ENCODE peak calls at places on chromosomes 2 and 18, in six cellular contexts. L is psoas muscle; N is suprapubic skin; T is mesendoderm; I is tibial artery; Y is CD8-positive, alpha-beta T cell. F is an unnamed sample. For H3K36me3 and H3K27me3, the result is how much of the 10 kb centered on the place peaks cover.

GRCh38 chr18:39191058-39191457 is 1625.5 kb upstream of the CELF4 start:
- DNase-seq in L (no peak), N (no peak), T (no peak), I (no peak), Y (no peak), F (no peak)

GRCh38 chr18:13370995-13371625 is 152.6 kb downstream of the LDLRAD4 start:
- DNase-seq in L (no peak), N (no peak), T (no peak), I (no peak), Y (no peak), F (no peak)

GRCh38 chr2:84302513-84303412 is 156.3 kb downstream of the SUCLG1 start:
- DNase-seq in L (no peak), N (no peak), T (peak), I (no peak), Y (no peak), F (no peak)

GRCh38 chr2:96631804-96632435 is 6.2 kb downstream of the KANSL3 start:
- DNase-seq in L (no peak), N (no peak), T (no peak), I (no peak), Y (no peak), F (peak)

GRCh38 chr18:59141294-59142068 is 1.8 kb downstream of the SEC11C start:
- DNase-seq in L (no peak), N (no peak), T (no peak), I (no peak), Y (no peak), F (no peak)

GRCh38 chr18:37253424-37254255 is 312.0 kb downstream of the CELF4 start:
- DNase-seq in L (no peak), N (no peak), T (peak), I (no peak), Y (no peak), F (no peak)

GRCh38 chr2:146850746-146851145 is 994.1 kb upstream of the ACVR2A start:
- DNase-seq in L (no peak), N (no peak), T (peak), I (no peak), Y (no peak), F (no peak)

GRCh38 chr2:227411320-227411989 is 23.7 kb upstream of the SCYGR1 start:
- DNase-seq in L (no peak), N (no peak), T (no peak), I (no peak), Y (peak), F (no peak)

GRCh38 chr2:187138240-187138639 is 289.3 kb upstream of the ZSWIM2 start:
- DNase-seq in L (peak), N (no peak), T (peak), I (no peak), Y (no peak), F (peak)

GRCh38 chr2:53512071-53512841 is 255.3 kb upstream of the CHAC2 start:
- DNase-seq in L (no peak), N (no peak), T (no peak), I (no peak), Y (no peak), F (peak)

GRCh38 chr2:9407363-9407811 is 15.9 kb downstream of the ITGB1BP1 start:
- DNase-seq in L (no peak), N (no peak), T (no peak), I (no peak), Y (no peak), F (no peak)

GRCh38 chr2:207503234-207503633 is 26.5 kb upstream of the CREB1 start:
- DNase-seq in L (no peak), N (no peak), T (no peak), I (no peak), Y (no peak), F (peak)

GRCh38 chr18:55384551-55385275 is 203.3 kb downstream of the TCF4 start:
- DNase-seq in L (no peak), N (no peak), T (peak), I (no peak), Y (no peak), F (no peak)

GRCh38 chr2:241009601-241010530 is 11.4 kb downstream of the SNED1 start:
- DNase-seq in L (peak), N (peak), T (peak), I (peak), Y (peak), F (peak)

GRCh38 chr2:197941715-197942114 is 137.3 kb downstream of the PLCL1 start:
- DNase-seq in L (no peak), N (no peak), T (no peak), I (no peak), Y (no peak), F (no peak)

GRCh38 chr2:144379891-144380311 is 140.0 kb downstream of the ZEB2 start:
- DNase-seq in L (no peak), N (no peak), T (no peak), I (no peak), Y (no peak), F (no peak)

GRCh38 chr2:62204998-62205496 is 9.1 kb downstream of the B3GNT2 start:
- DNase-seq in L (no peak), N (no peak), T (no peak), I (peak), Y (no peak), F (no peak)

GRCh38 chr2:12107849-12108420 is 361.5 kb downstream of the LPIN1 start:
- DNase-seq in L (no peak), N (no peak), T (no peak), I (no peak), Y (no peak), F (peak)

GRCh38 chr2:120053891-120054290 is 41.0 kb downstream of the EPB41L5 start:
- DNase-seq in L (no peak), N (no peak), T (no peak), I (no peak), Y (no peak), F (no peak)

GRCh38 chr2:220446106-220446712 is 818.8 kb downstream of the SLC4A3 start:
- DNase-seq in L (no peak), N (no peak), T (peak), I (no peak), Y (no peak), F (no peak)

GRCh38 chr2:82819936-82820335 is 1639.1 kb downstream of the SUCLG1 start:
- DNase-seq in L (no peak), N (no peak), T (no peak), I (no peak), Y (no peak), F (no peak)

GRCh38 chr2:109129356-109129920 is 433 bp downstream of the SH3RF3 start:
- DNase-seq in L (peak), N (no peak), T (peak), I (no peak), Y (no peak), F (peak)

GRCh38 chr2:41932241-41933034 is 115.4 kb upstream of the PKDCC start:
- DNase-seq in L (peak), N (peak), T (no peak), I (peak), Y (no peak), F (peak)

GRCh38 chr2:121335294-121336290 is 50.6 kb upstream of the TFCP2L1 start:
- DNase-seq in L (no peak), N (peak), T (peak), I (peak), Y (no peak), F (no peak)

DNA sequence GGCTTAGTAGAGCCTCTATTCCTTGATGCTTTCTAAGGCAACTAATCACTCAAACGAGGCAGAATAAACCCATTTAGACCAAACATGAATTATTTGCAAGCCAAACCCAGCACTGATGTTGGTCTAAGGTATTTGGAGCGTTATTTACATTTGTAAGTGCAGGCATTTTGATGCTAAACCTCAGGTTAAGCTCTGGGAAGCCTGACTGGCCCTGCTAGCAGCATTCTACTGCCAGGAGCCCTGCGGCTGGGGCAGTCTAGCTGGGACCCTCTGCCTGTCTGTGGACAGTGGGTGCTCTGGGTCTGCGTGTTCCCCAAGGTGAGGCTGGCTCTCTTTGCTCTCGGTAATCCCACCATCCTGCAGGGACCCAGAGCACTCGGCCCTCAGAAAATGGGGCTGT is 173.2 kb upstream of the HS6ST1 start:
- DNase-seq in L (no peak), N (peak), T (no peak), I (no peak), Y (no peak), F (no peak)
- H3K4me3 ChIP-seq in L (no peak), N (no peak), T (no peak), I (no peak), Y (no peak), F (no peak)

DNA sequence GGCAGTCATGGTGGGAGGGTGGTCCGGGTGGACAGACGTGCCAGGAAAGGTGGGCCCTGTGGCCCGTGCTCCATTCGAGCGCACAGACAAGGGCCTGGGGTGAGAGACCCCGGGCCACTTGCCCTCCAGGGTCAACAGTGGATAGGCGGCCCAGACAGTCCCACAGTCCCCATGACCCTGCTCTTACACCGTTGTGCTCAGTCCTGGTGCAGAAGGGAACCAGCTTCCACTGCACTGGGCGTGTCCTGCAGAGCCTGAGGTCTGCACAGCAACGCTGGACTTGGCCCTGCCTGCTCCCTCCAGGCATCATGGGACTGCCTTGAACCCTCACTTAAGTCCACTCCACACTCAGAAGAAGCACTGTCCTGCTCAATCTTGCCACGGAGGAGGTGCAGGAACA is 52.0 kb downstream of the PXDN start:
- DNase-seq in L (no peak), N (no peak), T (no peak), I (no peak), Y (no peak), F (no peak)
- H3K36me3 ChIP-seq in L (under half), N (under half), T (under half), I (under half), Y (under half), F (half or more)

GRCh38 chr2:232519581-232519980 is 607 bp upstream of the PRSS56 start:
- DNase-seq in L (no peak), N (no peak), T (no peak), I (no peak), Y (no peak), F (no peak)
- H3K27me3 ChIP-seq in L (under half), N (half or more), T (under half), I (under half), Y (under half), F (under half)

GRCh38 chr18:10524507-10525425 is 1.1 kb upstream of the NAPG start:
- DNase-seq in L (no peak), N (no peak), T (no peak), I (no peak), Y (no peak), F (peak)
- H3K4me3 ChIP-seq in L (peak), N (peak), T (no peak), I (no peak), Y (peak), F (peak)

GRCh38 chr2:27441226-27441926 is 805 bp upstream of the KRTCAP3 start:
- DNase-seq in L (no peak), N (no peak), T (no peak), I (peak), Y (no peak), F (no peak)

GRCh38 chr2:27431395-27431794 is 3.0 kb downstream of the NRBP1 start:
- DNase-seq in L (no peak), N (no peak), T (peak), I (peak), Y (no peak), F (peak)

DNA sequence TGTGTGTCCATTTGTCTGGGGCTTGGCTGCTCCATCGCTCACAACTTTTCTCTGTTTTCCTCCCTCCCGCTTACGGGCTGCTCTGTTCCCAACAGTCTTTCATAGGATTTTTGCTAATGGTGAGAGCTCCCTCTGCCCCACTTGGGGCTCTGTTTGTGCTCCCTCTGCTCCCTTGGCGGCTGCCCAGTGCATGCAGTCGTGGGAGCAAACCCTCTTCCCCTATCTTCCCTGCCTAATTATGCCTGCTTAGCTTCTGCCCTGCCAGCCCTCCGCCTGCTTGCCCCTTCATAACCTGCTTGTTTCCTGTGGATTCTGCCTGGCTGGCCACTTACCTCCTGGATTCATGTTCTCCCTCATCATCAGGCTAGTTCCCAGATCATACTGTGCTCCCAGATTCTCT is 6.6 kb upstream of the KRTCAP3 start:
- DNase-seq in L (no peak), N (no peak), T (no peak), I (no peak), Y (no peak), F (no peak)
- H3K36me3 ChIP-seq in L (half or more), N (half or more), T (under half), I (half or more), Y (half or more), F (half or more)

GRCh38 chr2:70962885-70963878 is 15.2 kb upstream of the ANKRD53 start:
- DNase-seq in L (no peak), N (peak), T (no peak), I (peak), Y (no peak), F (no peak)
- H3K27me3 ChIP-seq in L (under half), N (under half), T (under half), I (under half), Y (under half), F (under half)

F was measured in MG63.